ENCODE peak calls at places on chromosome 2, in four cellular contexts. S, B, I and F are unnamed samples.
A peak's percentile ranks its signal among the peaks of the same experiment; 100 is the strongest.

GRCh38 chr2:59936031-59936430 is 617.4 kb downstream of the BCL11A start:
- DNase-seq in B (no peak), S (no peak), I (no peak), F (no peak)

GRCh38 chr2:151757861-151758260 is 23.6 kb upstream of the NEB start:
- DNase-seq in B (no peak), I (no peak), S (peak; percentile 16), F (no peak)

GRCh38 chr2:45072064-45072861 is 63.0 kb upstream of the SIX2 start:
- DNase-seq in I (no peak), B (no peak), S (no peak), F (no peak)

GRCh38 chr2:147076634-147077033 is 768.2 kb upstream of the ACVR2A start:
- DNase-seq in B (peak; percentile 57), S (peak; percentile 47), I (no peak), F (no peak)

GRCh38 chr2:127820080-127820668 is 9.2 kb upstream of the WDR33 start:
- DNase-seq in B (peak; percentile 11), I (peak; percentile 25), S (peak; percentile 22), F (no peak)

GRCh38 chr2:42998721-42999120 is 206.3 kb upstream of the HAAO start:
- DNase-seq in B (no peak), S (no peak), I (no peak), F (no peak)

GRCh38 chr2:126571403-126571802 is 84.6 kb upstream of the GYPC start:
- DNase-seq in S (peak; percentile 1), I (no peak), B (no peak), F (no peak)

GRCh38 chr2:158835431-158835830 is 40.3 kb downstream of the DAPL1 start:
- DNase-seq in B (no peak), I (no peak), S (no peak), F (no peak)

GRCh38 chr2:217993817-217994459 is 8.9 kb downstream of the TNS1 start:
- DNase-seq in S (peak; percentile 53), I (peak; percentile 83), B (no peak), F (peak; percentile 82)

GRCh38 chr2:241741016-241741415 is 6.6 kb downstream of the D2HGDH start:
- DNase-seq in B (no peak), S (no peak), I (no peak), F (no peak)

GRCh38 chr2:172084484-172084733 is 898 bp upstream of the DLX1 start:
- DNase-seq in I (no peak), B (no peak), S (no peak), F (no peak)

GRCh38 chr2:8148260-8148880 is 533.5 kb upstream of the ID2 start:
- DNase-seq in B (peak; percentile 66), I (no peak), S (peak; percentile 87), F (no peak)

GRCh38 chr2:22579341-22579740 is 805.6 kb upstream of the KLHL29 start:
- DNase-seq in B (peak; percentile 1), S (no peak), I (no peak), F (no peak)

DNA sequence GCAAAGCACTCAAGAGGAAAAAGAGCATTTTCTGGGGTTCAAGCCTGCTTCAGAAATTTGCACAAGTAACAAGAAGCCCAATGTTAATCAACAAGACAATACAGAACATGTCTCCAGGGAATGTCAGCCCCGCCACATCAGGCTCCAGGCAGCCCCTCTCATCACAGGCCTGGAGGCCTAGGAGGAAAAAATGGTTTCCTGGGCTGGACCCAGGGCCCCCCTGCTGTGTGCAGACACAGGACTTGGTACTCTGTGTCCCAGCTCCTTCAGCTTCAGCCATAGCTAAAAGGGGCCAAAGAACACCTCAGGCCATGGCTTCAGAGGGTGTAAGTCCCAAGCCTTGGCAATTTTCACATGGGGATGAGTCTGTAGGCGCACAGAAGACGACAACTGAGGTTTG is 802.9 kb upstream of the KLHL29 start:
- DNase-seq in S (no peak), I (no peak), B (no peak), F (no peak)
- TF ChIP-seq CTCF in S (no peak), I (no peak), B (no peak), F (no peak)

DNA sequence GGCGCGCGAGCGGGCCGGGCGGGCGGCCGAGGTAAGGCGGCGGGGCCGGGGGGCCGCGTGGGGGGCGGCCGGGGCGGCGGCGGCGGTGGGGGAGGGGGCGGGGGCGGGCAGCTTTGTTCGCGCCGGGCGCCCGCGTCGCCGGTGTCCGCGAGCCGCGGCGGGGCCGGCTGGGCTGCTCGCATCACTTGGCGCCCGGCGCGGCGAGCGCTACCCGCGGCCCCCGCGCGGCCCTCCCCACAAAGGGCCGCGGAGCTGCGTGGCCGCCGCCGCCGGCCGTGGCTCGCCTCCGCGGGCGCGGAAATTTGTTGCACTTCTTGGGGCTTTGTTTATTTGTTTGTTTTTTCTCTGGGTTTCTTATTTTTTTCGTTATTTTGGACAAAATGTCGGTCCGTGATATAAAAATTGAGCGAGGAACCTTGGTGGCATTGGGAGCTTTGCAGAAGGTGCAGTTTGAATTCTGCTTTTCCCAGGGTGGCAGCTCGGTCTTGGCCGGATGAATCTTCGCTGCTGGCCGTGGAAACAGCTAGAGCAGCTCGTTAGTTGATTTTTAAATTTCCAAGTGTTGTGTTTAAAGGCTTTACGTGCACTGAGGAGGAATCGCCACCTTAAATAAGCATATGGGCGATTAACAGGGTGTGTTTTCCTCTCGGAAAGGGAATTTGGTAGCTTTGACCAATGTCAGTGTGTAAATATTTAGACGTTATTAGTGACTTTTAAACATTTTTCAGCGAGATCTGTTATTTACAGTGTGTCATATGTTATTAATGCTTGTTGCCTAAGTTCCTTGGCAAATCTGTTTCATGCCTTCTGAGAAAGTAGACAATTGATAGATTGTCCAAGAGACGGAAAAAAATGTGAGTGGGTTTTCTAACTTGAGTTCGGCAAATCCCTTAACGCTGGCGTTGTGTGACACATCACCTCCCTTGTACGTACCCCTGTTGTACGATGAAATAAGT is 816 bp downstream of the UBE2E3 start:
- DNase-seq in I (peak; percentile 31), S (peak; percentile 46), B (peak; percentile 36), F (no peak)
- TF ChIP-seq CTCF in I (no peak), S (no peak), B (no peak), F (no peak)

DNA sequence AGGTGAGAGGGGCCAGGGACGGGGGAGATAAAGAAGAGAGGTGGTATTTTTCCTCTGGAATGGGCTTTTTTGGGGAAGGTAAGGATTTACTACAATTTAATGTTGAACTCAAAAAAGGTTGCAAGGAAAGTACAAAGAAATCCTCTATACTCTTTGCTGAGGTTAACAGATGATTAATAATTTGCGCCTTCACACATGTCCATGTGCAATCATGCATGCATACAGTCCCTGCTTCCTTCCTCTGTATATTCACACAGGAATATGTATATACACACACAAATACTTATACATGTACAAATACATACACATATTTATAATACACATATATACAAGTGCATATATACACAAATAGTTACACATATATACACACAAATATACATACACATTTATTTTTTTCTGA is 193.4 kb downstream of the NBAS start:
- DNase-seq in B (no peak), I (no peak), S (no peak), F (no peak)
- TF ChIP-seq CTCF in B (no peak), I (no peak), S (no peak), F (no peak)

GRCh38 chr2:207356604-207357003 is 173.2 kb upstream of the CREB1 start:
- DNase-seq in B (no peak), I (no peak), S (no peak), F (no peak)

GRCh38 chr2:207354466-207354865 is 175.3 kb upstream of the CREB1 start:
- DNase-seq in B (no peak), S (no peak), I (peak; percentile 36), F (no peak)

GRCh38 chr2:207353836-207354235 is 175.9 kb upstream of the CREB1 start:
- DNase-seq in I (no peak), B (no peak), S (no peak), F (no peak)

GRCh38 chr2:207351171-207351570 is 178.6 kb upstream of the CREB1 start:
- DNase-seq in S (no peak), I (no peak), B (no peak), F (no peak)

GRCh38 chr2:207352978-207353377 is 176.8 kb upstream of the CREB1 start:
- DNase-seq in S (no peak), I (peak; percentile 14), B (no peak), F (no peak)
- TF ChIP-seq CTCF in S (no peak), I (no peak), B (peak; percentile 26), F (no peak)

GRCh38 chr2:57546478-57546877 is 500.1 kb upstream of the VRK2 start:
- DNase-seq in I (no peak), B (no peak), S (no peak), F (no peak)

GRCh38 chr2:57544626-57545025 is 502.0 kb upstream of the VRK2 start:
- DNase-seq in B (no peak), S (no peak), I (no peak), F (no peak)

GRCh38 chr2:57542081-57542480 is 504.5 kb upstream of the VRK2 start:
- DNase-seq in I (no peak), S (no peak), B (peak; percentile 3), F (no peak)

DNA sequence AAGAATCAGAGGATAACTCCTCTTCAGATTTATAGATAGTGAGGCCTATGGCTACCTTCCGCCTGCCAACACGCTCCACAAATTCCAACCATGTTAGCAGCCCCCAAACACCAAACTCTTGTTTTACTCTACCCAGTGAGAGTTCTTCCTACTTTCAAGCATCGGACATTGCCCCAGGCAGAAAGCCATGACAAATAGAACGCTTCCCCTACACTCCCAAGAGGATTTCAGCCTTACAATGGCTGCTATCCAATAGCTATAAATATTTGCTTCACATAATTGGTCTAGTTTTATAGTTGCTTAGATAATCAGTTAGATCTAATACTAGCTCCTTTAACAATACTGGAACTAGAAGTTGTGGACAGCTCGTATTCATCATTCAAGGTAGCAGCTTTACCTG is 503.4 kb upstream of the VRK2 start:
- DNase-seq in S (no peak), I (no peak), B (no peak), F (no peak)
- TF ChIP-seq CTCF in S (no peak), I (no peak), B (no peak), F (no peak)

GRCh38 chr2:114543106-114543806 is 100.8 kb downstream of the DPP10 start:
- DNase-seq in S (peak; percentile 45), I (peak; percentile 41), B (no peak), F (peak; percentile 17)
- TF ChIP-seq CTCF in S (peak; percentile 10), I (peak; percentile 46), B (no peak), F (no peak)

DNA sequence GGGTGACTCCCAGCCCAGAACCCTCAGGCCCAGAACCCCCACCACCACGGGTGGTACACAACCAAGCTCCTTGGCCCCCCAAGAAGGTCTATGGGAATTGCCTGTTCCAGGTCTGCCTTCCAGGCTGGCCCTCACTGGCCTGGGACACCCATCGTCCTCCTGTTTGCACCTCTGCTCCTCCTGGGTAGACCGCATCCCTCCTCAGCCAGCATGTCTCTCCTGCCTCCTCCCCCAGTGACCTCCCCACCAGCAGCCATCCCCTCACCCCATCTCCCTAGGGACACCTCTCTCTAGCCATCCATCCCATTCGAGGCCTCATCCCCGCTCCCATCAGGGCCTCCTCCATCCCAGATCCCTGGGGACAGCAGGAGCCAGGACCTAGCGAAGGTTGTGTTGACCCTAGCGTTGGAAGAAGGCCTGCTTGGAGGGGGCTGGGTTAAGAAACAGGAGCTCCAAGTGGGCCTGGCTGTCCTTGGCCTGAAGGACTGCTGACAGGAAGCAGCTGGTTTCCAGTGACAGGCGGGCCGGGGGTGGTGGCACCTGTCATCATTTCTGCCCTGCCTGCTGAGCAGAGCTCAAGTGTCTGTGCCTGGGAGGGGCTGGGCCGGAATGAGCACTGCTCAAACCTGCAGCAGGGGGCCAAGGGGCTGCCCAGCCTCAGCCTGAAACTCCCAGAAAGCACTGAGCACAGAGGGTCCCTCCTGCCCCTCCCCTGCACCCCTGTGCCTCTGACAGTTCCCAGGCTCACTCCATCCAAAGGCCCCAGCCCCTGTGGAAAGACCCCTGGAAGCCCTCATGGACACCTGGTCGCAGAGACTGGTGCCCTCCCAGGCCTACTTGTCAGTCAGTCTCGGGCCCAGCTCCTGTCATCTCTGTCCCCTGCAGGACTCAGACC is 96.0 kb upstream of the OTOS start:
- DNase-seq in S (no peak), I (peak; percentile 32), B (no peak), F (no peak)
- TF ChIP-seq CTCF in S (no peak), I (no peak), B (no peak), F (no peak)

GRCh38 chr2:68134554-68134953 is 23.1 kb upstream of the PNO1 start:
- DNase-seq in I (no peak), B (no peak), S (no peak), F (no peak)
- TF ChIP-seq CTCF in I (no peak), B (no peak), S (no peak), F (no peak)

GRCh38 chr2:191569025-191569424 is 108.9 kb upstream of the NABP1 start:
- DNase-seq in I (peak; percentile 24), B (no peak), S (no peak), F (no peak)
- TF ChIP-seq CTCF in I (no peak), B (no peak), S (no peak), F (no peak)